ENCODE peak calls at places on chromosomes 7 and 10, in six cellular contexts. C is vagina, M is mesenteric fat pad, W is left cardiac atrium, H is AG08396, A is cardiac septum. G is an unnamed sample.

GRCh38 chr10:133058267-133059092 is 29.2 kb upstream of the ADGRA1 start:
- DNase-seq in C (no peak), M (no peak), W (no peak), H (peak), A (no peak), G (no peak)

GRCh38 chr10:76874151-76874550 is 763.5 kb downstream of the KCNMA1 start:
- DNase-seq in C (no peak), M (no peak), W (peak), H (no peak), A (no peak), G (no peak)

GRCh38 chr7:131625817-131626372 is 69.5 kb upstream of the PODXL start:
- DNase-seq in C (no peak), M (no peak), W (peak), H (peak), A (peak), G (no peak)

GRCh38 chr10:21398549-21399345 is 126.7 kb downstream of the SKIDA1 start:
- DNase-seq in C (no peak), M (no peak), W (no peak), H (peak), A (no peak), G (no peak)

GRCh38 chr7:130598056-130598455 is 70.5 kb downstream of the COPG2 start:
- DNase-seq in C (no peak), M (no peak), W (no peak), H (no peak), A (no peak), G (peak)

GRCh38 chr7:31061185-31061584 is 9.1 kb downstream of the ADCYAP1R1 start:
- DNase-seq in C (no peak), M (no peak), W (no peak), H (no peak), A (no peak), G (no peak)

GRCh38 chr10:17386616-17387075 is 67.7 kb downstream of the ST8SIA6 start:
- DNase-seq in C (no peak), M (no peak), W (peak), H (no peak), A (no peak), G (no peak)

GRCh38 chr7:38318803-38319416 is 45.5 kb upstream of the TARP start:
- DNase-seq in C (no peak), M (no peak), W (no peak), H (peak), A (no peak), G (peak)

GRCh38 chr7:16930958-16931357 is 49.2 kb upstream of the AGR3 start:
- DNase-seq in C (no peak), M (no peak), W (no peak), H (no peak), A (no peak), G (no peak)

GRCh38 chr10:36492590-36493510 is 632.5 kb upstream of the ANKRD30A start:
- DNase-seq in C (no peak), M (no peak), W (no peak), H (peak), A (no peak), G (no peak)

GRCh38 chr7:89771003-89771636 is 383.1 kb upstream of the STEAP1 start:
- DNase-seq in C (no peak), M (no peak), W (no peak), H (no peak), A (no peak), G (no peak)

GRCh38 chr7:100171087-100171681 is 2.8 kb upstream of the GAL3ST4 start:
- DNase-seq in C (no peak), M (peak), W (no peak), H (no peak), A (no peak), G (no peak)

GRCh38 chr7:85261341-85261740 is 74.5 kb upstream of the SEMA3D start:
- DNase-seq in C (no peak), M (no peak), W (no peak), H (no peak), A (no peak), G (peak)

GRCh38 chr10:80466724-80467326 is 12.7 kb downstream of the TSPAN14 start:
- DNase-seq in C (no peak), M (no peak), W (no peak), H (no peak), A (no peak), G (no peak)

GRCh38 chr10:65294329-65294728 is 1631.5 kb upstream of the LRRTM3 start:
- DNase-seq in C (no peak), M (no peak), W (no peak), H (no peak), A (no peak), G (no peak)

GRCh38 chr7:46814516-46815250 is 767.2 kb downstream of the TNS3 start:
- DNase-seq in C (no peak), M (no peak), W (no peak), H (no peak), A (no peak), G (no peak)

GRCh38 chr7:140121321-140121720 is 55.5 kb downstream of the KDM7A start:
- DNase-seq in C (no peak), M (no peak), W (no peak), H (no peak), A (no peak), G (no peak)

GRCh38 chr7:131235489-131236317 is 92.0 kb upstream of the MKLN1 start:
- DNase-seq in C (no peak), M (no peak), W (peak), H (peak), A (no peak), G (no peak)

GRCh38 chr7:117014673-117015133 is 61.4 kb downstream of the ST7 start:
- DNase-seq in C (no peak), M (no peak), W (peak), H (peak), A (peak), G (no peak)

GRCh38 chr7:124724516-124725192 is 40.9 kb downstream of the GPR37 start:
- DNase-seq in C (no peak), M (no peak), W (no peak), H (no peak), A (no peak), G (no peak)

GRCh38 chr10:21173433-21173963 is 276.4 kb upstream of the NEBL start:
- DNase-seq in C (no peak), M (no peak), W (no peak), H (peak), A (no peak), G (no peak)

GRCh38 chr10:54742416-54742815 is 58.6 kb downstream of the PCDH15 start:
- DNase-seq in C (no peak), M (no peak), W (no peak), H (no peak), A (no peak), G (no peak)

GRCh38 chr10:7525314-7526016 is 114.6 kb upstream of the SFMBT2 start:
- DNase-seq in C (no peak), M (no peak), W (no peak), H (peak), A (no peak), G (peak)

GRCh38 chr7:54743580-54743979 is 15.4 kb downstream of the SEC61G start:
- DNase-seq in C (no peak), M (no peak), W (no peak), H (no peak), A (no peak), G (no peak)

GRCh38 chr7:116906391-116906790 is 44.0 kb downstream of the CAPZA2 start:
- DNase-seq in C (no peak), M (no peak), W (no peak), H (no peak), A (no peak), G (no peak)

GRCh38 chr7:73526892-73527821 is 5.1 kb upstream of the BAZ1B start:
- DNase-seq in C (no peak), M (no peak), W (no peak), H (no peak), A (no peak), G (peak)

GRCh38 chr10:112562803-112563663 is 116.0 kb downstream of the VTI1A start:
- DNase-seq in C (no peak), M (no peak), W (no peak), H (no peak), A (no peak), G (peak)

GRCh38 chr10:119818889-119819270 is 53.8 kb downstream of the MCMBP start:
- DNase-seq in C (no peak), M (no peak), W (no peak), H (no peak), A (no peak), G (no peak)

GRCh38 chr10:128869101-128869712 is 597.8 kb upstream of the MGMT start:
- DNase-seq in C (peak), M (no peak), W (no peak), H (no peak), A (no peak), G (no peak)

GRCh38 chr10:101817542-101818118 is 614 bp downstream of the OGA start:
- DNase-seq in C (no peak), M (no peak), W (peak), H (peak), A (peak), G (no peak)

GRCh38 chr10:38118072-38118807 is 24.1 kb downstream of the ZNF37A start:
- DNase-seq in C (no peak), M (no peak), W (no peak), H (no peak), A (no peak), G (no peak)

GRCh38 chr10:14384915-14385314 is 54.2 kb upstream of the FRMD4A start:
- DNase-seq in C (no peak), M (no peak), W (no peak), H (no peak), A (no peak), G (no peak)

GRCh38 chr7:158676171-158676840 is 28.3 kb downstream of the NCAPG2 start:
- DNase-seq in C (no peak), M (no peak), W (no peak), H (no peak), A (no peak), G (no peak)

GRCh38 chr7:77202544-77202976 is 2.9 kb upstream of the FGL2 start:
- DNase-seq in C (no peak), M (no peak), W (no peak), H (no peak), A (no peak), G (no peak)

GRCh38 chr10:45197816-45198595 is 117.4 kb downstream of the OR13A1 start:
- DNase-seq in C (no peak), M (no peak), W (no peak), H (no peak), A (no peak), G (no peak)

GRCh38 chr7:8773518-8773917 is 340.1 kb downstream of the NXPH1 start:
- DNase-seq in C (no peak), M (no peak), W (no peak), H (no peak), A (no peak), G (no peak)